ENCODE peak calls at places on chromosomes 6 and 20, in five cellular contexts. One of them, this sample, is unnamed.

GRCh38 chr6:39980839-39981580 is 46.7 kb upstream of the MOCS1 start:
- DNase-seq in AG08395: peak
- DNase-seq in OCI-M1: peak
- DNase-seq in T-helper 2 cell: no peak
- DNase-seq in GDM1: peak
- DNase-seq in this sample: peak

GRCh38 chr20:23049933-23050838 is 714 bp upstream of the THBD start:
- DNase-seq in OCI-M1: no peak
- DNase-seq in GDM1: peak
- DNase-seq in T-helper 2 cell: no peak
- DNase-seq in AG08395: no peak
- DNase-seq in this sample: peak

GRCh38 chr6:74971631-74972030 is 234.2 kb downstream of the COL12A1 start:
- DNase-seq in GDM1: no peak
- DNase-seq in AG08395: peak
- DNase-seq in OCI-M1: no peak
- DNase-seq in T-helper 2 cell: no peak
- DNase-seq in this sample: no peak

GRCh38 chr20:25076731-25077609 is 5.0 kb downstream of the VSX1 start:
- DNase-seq in AG08395: peak
- DNase-seq in T-helper 2 cell: no peak
- DNase-seq in GDM1: no peak
- DNase-seq in OCI-M1: peak
- DNase-seq in this sample: peak

GRCh38 chr20:17680128-17680835 is 1.8 kb downstream of the RRBP1 start:
- DNase-seq in T-helper 2 cell: no peak
- DNase-seq in AG08395: peak
- DNase-seq in OCI-M1: peak
- DNase-seq in GDM1: no peak
- DNase-seq in this sample: peak

GRCh38 chr6:109075934-109076333 is 18.7 kb downstream of the SESN1 start:
- DNase-seq in OCI-M1: no peak
- DNase-seq in AG08395: peak
- DNase-seq in GDM1: no peak
- DNase-seq in T-helper 2 cell: no peak
- DNase-seq in this sample: no peak

GRCh38 chr6:118542184-118542952 is 5.7 kb upstream of the PLN start:
- DNase-seq in GDM1: no peak
- DNase-seq in T-helper 2 cell: no peak
- DNase-seq in AG08395: peak
- DNase-seq in OCI-M1: no peak
- DNase-seq in this sample: no peak

GRCh38 chr20:60254901-60255411 is 296.7 kb downstream of the CDH26 start:
- DNase-seq in AG08395: peak
- DNase-seq in OCI-M1: no peak
- DNase-seq in T-helper 2 cell: no peak
- DNase-seq in GDM1: no peak
- DNase-seq in this sample: no peak

GRCh38 chr6:52305948-52306767 is 21.6 kb upstream of the MCM3 start:
- DNase-seq in GDM1: no peak
- DNase-seq in T-helper 2 cell: no peak
- DNase-seq in AG08395: no peak
- DNase-seq in OCI-M1: no peak
- DNase-seq in this sample: peak

GRCh38 chr20:24639167-24639548 is 169.7 kb downstream of the SYNDIG1 start:
- DNase-seq in OCI-M1: no peak
- DNase-seq in T-helper 2 cell: no peak
- DNase-seq in GDM1: no peak
- DNase-seq in AG08395: no peak
- DNase-seq in this sample: no peak

GRCh38 chr20:58990651-58991445 is 9.8 kb downstream of the NELFCD start:
- DNase-seq in GDM1: no peak
- DNase-seq in OCI-M1: no peak
- DNase-seq in T-helper 2 cell: no peak
- DNase-seq in AG08395: no peak
- DNase-seq in this sample: no peak

GRCh38 chr6:44285552-44286284 is 15.5 kb downstream of the TMEM151B start:
- DNase-seq in GDM1: no peak
- DNase-seq in T-helper 2 cell: no peak
- DNase-seq in AG08395: peak
- DNase-seq in OCI-M1: peak
- DNase-seq in this sample: no peak

GRCh38 chr6:89999995-90000825 is 105.9 kb downstream of the GJA10 start:
- DNase-seq in T-helper 2 cell: no peak
- DNase-seq in GDM1: no peak
- DNase-seq in OCI-M1: no peak
- DNase-seq in AG08395: no peak
- DNase-seq in this sample: peak

GRCh38 chr6:87772597-87773530 is 70.8 kb upstream of the AKIRIN2 start:
- DNase-seq in AG08395: no peak
- DNase-seq in T-helper 2 cell: no peak
- DNase-seq in OCI-M1: peak
- DNase-seq in GDM1: no peak
- DNase-seq in this sample: no peak

GRCh38 chr6:137121401-137121997 is 51.9 kb downstream of the IL22RA2 start:
- DNase-seq in OCI-M1: no peak
- DNase-seq in GDM1: no peak
- DNase-seq in T-helper 2 cell: no peak
- DNase-seq in AG08395: no peak
- DNase-seq in this sample: no peak

This sample was measured in MV-4-11.